ENCODE peak calls at places on chromosomes 6 and 20, in eight cellular contexts. V is AG09309, P is EL, B is NCI-H1105 treated with DMSO at 0.1 percent for 48 hours, D is NCI-H460, K is breast epithelium, F is fibroblast of mammary gland, W is D721Med. R is an unnamed sample.

GRCh38 chr6:99348823-99349619 is 453 bp downstream of the FAXC start:
- DNase-seq in V (no peak), P (no peak), B (peak; percentile 43), D (no peak), K (no peak), F (no peak), W (no peak), R (peak; percentile 67)

GRCh38 chr20:34110025-34111013 is 1.7 kb downstream of the EIF2S2 start:
- DNase-seq in V (no peak), P (peak; percentile 13), B (no peak), D (no peak), K (no peak), F (peak; percentile 40), W (no peak), R (no peak)

GRCh38 chr6:109440325-109441068 is at the start of the genes PPIL6 and SMPD2:
- DNase-seq in V (peak; percentile 46), P (peak; percentile 89), B (peak; percentile 88), D (peak; percentile 65), K (peak; percentile 76), F (peak; percentile 84), W (peak; percentile 72), R (peak; percentile 86)

GRCh38 chr6:150091466-150091865 is 22.5 kb upstream of the ULBP3 start:
- DNase-seq in V (no peak), P (no peak), B (peak; percentile 29), D (no peak), K (no peak), F (no peak), W (no peak), R (peak; percentile 49)

GRCh38 chr6:52724041-52724405 is 39.3 kb downstream of the GSTA2 start:
- DNase-seq in V (peak; percentile 67), P (peak; percentile 77), B (no peak), D (no peak), K (no peak), F (peak; percentile 91), W (no peak), R (no peak)

GRCh38 chr6:35960192-35960591 is 39.3 kb upstream of the SRPK1 start:
- DNase-seq in V (no peak), P (no peak), B (no peak), D (no peak), K (no peak), F (peak; percentile 26), W (no peak), R (no peak)

GRCh38 chr6:78462728-78463127 is 404.6 kb upstream of the IRAK1BP1 start:
- DNase-seq in V (no peak), P (no peak), B (no peak), D (no peak), K (no peak), F (no peak), W (no peak), R (no peak)

GRCh38 chr20:7702141-7702540 is 238.1 kb downstream of the HAO1 start:
- DNase-seq in V (no peak), P (no peak), B (no peak), D (no peak), K (no peak), F (no peak), W (no peak), R (no peak)

GRCh38 chr6:108581932-108582500 is 21.3 kb downstream of the FOXO3 start:
- DNase-seq in V (no peak), P (no peak), B (peak; percentile 23), D (no peak), K (no peak), F (peak; percentile 49), W (no peak), R (no peak)

R was measured in G401.